ENCODE peak calls at places on chromosomes 5 and 9, in eight cellular contexts. One of them, this sample, is unnamed.

GRCh38 chr9:137406876-137407589 is 15.9 kb downstream of the EXD3 start:
- DNase-seq in colonic mucosa: peak
- DNase-seq in PC-3: peak
- DNase-seq in tibial nerve: no peak
- DNase-seq in choroid plexus epithelial cell: peak
- DNase-seq in astrocyte of the spinal cord: peak
- DNase-seq in astrocyte: peak
- DNase-seq in foreskin fibroblast: peak
- DNase-seq in this sample: peak

GRCh38 chr5:57889558-57889957 is 406.9 kb upstream of the ACTBL2 start:
- DNase-seq in colonic mucosa: no peak
- DNase-seq in PC-3: peak
- DNase-seq in tibial nerve: no peak
- DNase-seq in choroid plexus epithelial cell: peak
- DNase-seq in astrocyte of the spinal cord: peak
- DNase-seq in astrocyte: peak
- DNase-seq in foreskin fibroblast: peak
- DNase-seq in this sample: no peak

GRCh38 chr9:125889122-125889523 is 141.9 kb downstream of the PBX3 start:
- DNase-seq in colonic mucosa: peak
- DNase-seq in PC-3: no peak
- DNase-seq in tibial nerve: no peak
- DNase-seq in choroid plexus epithelial cell: no peak
- DNase-seq in astrocyte of the spinal cord: peak
- DNase-seq in astrocyte: peak
- DNase-seq in foreskin fibroblast: no peak
- DNase-seq in this sample: peak

GRCh38 chr5:148746826-148747535 is 79.4 kb upstream of the ADRB2 start:
- DNase-seq in colonic mucosa: no peak
- DNase-seq in PC-3: no peak
- DNase-seq in tibial nerve: no peak
- DNase-seq in choroid plexus epithelial cell: no peak
- DNase-seq in astrocyte of the spinal cord: no peak
- DNase-seq in astrocyte: peak
- DNase-seq in foreskin fibroblast: no peak
- DNase-seq in this sample: no peak

GRCh38 chr9:104743377-104743985 is 4.0 kb upstream of the NIPSNAP3A start:
- DNase-seq in colonic mucosa: no peak
- DNase-seq in PC-3: peak
- DNase-seq in tibial nerve: no peak
- DNase-seq in choroid plexus epithelial cell: peak
- DNase-seq in astrocyte of the spinal cord: peak
- DNase-seq in astrocyte: peak
- DNase-seq in foreskin fibroblast: peak
- DNase-seq in this sample: no peak

GRCh38 chr5:179801304-179802206 is 5.1 kb downstream of the MGAT4B start:
- DNase-seq in colonic mucosa: peak
- DNase-seq in PC-3: no peak
- DNase-seq in tibial nerve: peak
- DNase-seq in choroid plexus epithelial cell: peak
- DNase-seq in astrocyte of the spinal cord: peak
- DNase-seq in astrocyte: no peak
- DNase-seq in foreskin fibroblast: peak
- DNase-seq in this sample: peak

GRCh38 chr9:18490591-18491370 is 16.8 kb downstream of the ADAMTSL1 start:
- DNase-seq in colonic mucosa: no peak
- DNase-seq in PC-3: peak
- DNase-seq in tibial nerve: peak
- DNase-seq in choroid plexus epithelial cell: peak
- DNase-seq in astrocyte of the spinal cord: peak
- DNase-seq in astrocyte: peak
- DNase-seq in foreskin fibroblast: peak
- DNase-seq in this sample: no peak

GRCh38 chr9:87497604-87498045 is at the start of gene DAPK1:
- DNase-seq in colonic mucosa: peak
- DNase-seq in PC-3: no peak
- DNase-seq in tibial nerve: peak
- DNase-seq in choroid plexus epithelial cell: peak
- DNase-seq in astrocyte of the spinal cord: peak
- DNase-seq in astrocyte: peak
- DNase-seq in foreskin fibroblast: no peak
- DNase-seq in this sample: peak

GRCh38 chr9:83119873-83120272 is 56.9 kb upstream of the RASEF start:
- DNase-seq in colonic mucosa: no peak
- DNase-seq in PC-3: peak
- DNase-seq in tibial nerve: no peak
- DNase-seq in choroid plexus epithelial cell: peak
- DNase-seq in astrocyte of the spinal cord: no peak
- DNase-seq in astrocyte: no peak
- DNase-seq in foreskin fibroblast: no peak
- DNase-seq in this sample: no peak

GRCh38 chr5:124979174-124979573 is 232.7 kb upstream of the ZNF608 start:
- DNase-seq in colonic mucosa: no peak
- DNase-seq in PC-3: peak
- DNase-seq in tibial nerve: no peak
- DNase-seq in choroid plexus epithelial cell: no peak
- DNase-seq in astrocyte of the spinal cord: no peak
- DNase-seq in astrocyte: no peak
- DNase-seq in foreskin fibroblast: no peak
- DNase-seq in this sample: no peak

GRCh38 chr5:113249216-113249615 is 185.6 kb downstream of the TSSK1B start:
- DNase-seq in colonic mucosa: no peak
- DNase-seq in PC-3: no peak
- DNase-seq in tibial nerve: no peak
- DNase-seq in choroid plexus epithelial cell: peak
- DNase-seq in astrocyte of the spinal cord: peak
- DNase-seq in astrocyte: peak
- DNase-seq in foreskin fibroblast: peak
- DNase-seq in this sample: no peak

GRCh38 chr5:170832241-170832640 is 29.6 kb upstream of the RANBP17 start:
- DNase-seq in colonic mucosa: no peak
- DNase-seq in PC-3: no peak
- DNase-seq in tibial nerve: no peak
- DNase-seq in choroid plexus epithelial cell: no peak
- DNase-seq in astrocyte of the spinal cord: no peak
- DNase-seq in astrocyte: no peak
- DNase-seq in foreskin fibroblast: no peak
- DNase-seq in this sample: no peak

GRCh38 chr5:33650911-33651310 is 210.1 kb downstream of the TARS1 start:
- DNase-seq in colonic mucosa: no peak
- DNase-seq in PC-3: peak
- DNase-seq in tibial nerve: no peak
- DNase-seq in choroid plexus epithelial cell: peak
- DNase-seq in astrocyte of the spinal cord: peak
- DNase-seq in astrocyte: peak
- DNase-seq in foreskin fibroblast: peak
- DNase-seq in this sample: no peak

GRCh38 chr5:87360132-87360531 is 52.6 kb downstream of the CCNH start:
- DNase-seq in colonic mucosa: no peak
- DNase-seq in PC-3: no peak
- DNase-seq in tibial nerve: no peak
- DNase-seq in choroid plexus epithelial cell: no peak
- DNase-seq in astrocyte of the spinal cord: no peak
- DNase-seq in astrocyte: no peak
- DNase-seq in foreskin fibroblast: no peak
- DNase-seq in this sample: no peak

GRCh38 chr9:94839398-94839797 is 112.9 kb downstream of the AOPEP start:
- DNase-seq in colonic mucosa: no peak
- DNase-seq in PC-3: peak
- DNase-seq in tibial nerve: no peak
- DNase-seq in choroid plexus epithelial cell: no peak
- DNase-seq in astrocyte of the spinal cord: no peak
- DNase-seq in astrocyte: no peak
- DNase-seq in foreskin fibroblast: no peak
- DNase-seq in this sample: no peak

GRCh38 chr5:116573279-116573616 is 1.4 kb downstream of the SEMA6A start:
- DNase-seq in colonic mucosa: peak
- DNase-seq in PC-3: no peak
- DNase-seq in tibial nerve: no peak
- DNase-seq in choroid plexus epithelial cell: peak
- DNase-seq in astrocyte of the spinal cord: no peak
- DNase-seq in astrocyte: no peak
- DNase-seq in foreskin fibroblast: no peak
- DNase-seq in this sample: peak

GRCh38 chr5:175617447-175617846 is 40.4 kb upstream of the HRH2 start:
- DNase-seq in colonic mucosa: no peak
- DNase-seq in PC-3: no peak
- DNase-seq in tibial nerve: no peak
- DNase-seq in choroid plexus epithelial cell: no peak
- DNase-seq in astrocyte of the spinal cord: no peak
- DNase-seq in astrocyte: no peak
- DNase-seq in foreskin fibroblast: no peak
- DNase-seq in this sample: no peak

GRCh38 chr5:80198399-80198798 is 57.4 kb downstream of the SERINC5 start:
- DNase-seq in colonic mucosa: no peak
- DNase-seq in PC-3: no peak
- DNase-seq in tibial nerve: no peak
- DNase-seq in choroid plexus epithelial cell: no peak
- DNase-seq in astrocyte of the spinal cord: no peak
- DNase-seq in astrocyte: no peak
- DNase-seq in foreskin fibroblast: no peak
- DNase-seq in this sample: no peak

GRCh38 chr9:77846957-77847574 is 184.5 kb downstream of the GNAQ start:
- DNase-seq in colonic mucosa: no peak
- DNase-seq in PC-3: peak
- DNase-seq in tibial nerve: no peak
- DNase-seq in choroid plexus epithelial cell: peak
- DNase-seq in astrocyte of the spinal cord: peak
- DNase-seq in astrocyte: peak
- DNase-seq in foreskin fibroblast: no peak
- DNase-seq in this sample: no peak

GRCh38 chr5:154371687-154372086 is 74.1 kb upstream of the SAP30L start:
- DNase-seq in colonic mucosa: no peak
- DNase-seq in PC-3: no peak
- DNase-seq in tibial nerve: peak
- DNase-seq in choroid plexus epithelial cell: peak
- DNase-seq in astrocyte of the spinal cord: peak
- DNase-seq in astrocyte: peak
- DNase-seq in foreskin fibroblast: peak
- DNase-seq in this sample: no peak

GRCh38 chr9:36276840-36277239 is 18.6 kb upstream of the GNE start:
- DNase-seq in colonic mucosa: peak
- DNase-seq in PC-3: no peak
- DNase-seq in tibial nerve: no peak
- DNase-seq in choroid plexus epithelial cell: peak
- DNase-seq in astrocyte of the spinal cord: peak
- DNase-seq in astrocyte: peak
- DNase-seq in foreskin fibroblast: peak
- DNase-seq in this sample: no peak
- H3K4me3 ChIP-seq in colonic mucosa: peak
- H3K4me3 ChIP-seq in PC-3: no peak
- H3K4me3 ChIP-seq in tibial nerve: peak
- H3K4me3 ChIP-seq in choroid plexus epithelial cell: peak
- H3K4me3 ChIP-seq in astrocyte of the spinal cord: peak
- H3K4me3 ChIP-seq in astrocyte: peak
- H3K4me3 ChIP-seq in foreskin fibroblast: peak
- H3K4me3 ChIP-seq in this sample: no peak

DNA sequence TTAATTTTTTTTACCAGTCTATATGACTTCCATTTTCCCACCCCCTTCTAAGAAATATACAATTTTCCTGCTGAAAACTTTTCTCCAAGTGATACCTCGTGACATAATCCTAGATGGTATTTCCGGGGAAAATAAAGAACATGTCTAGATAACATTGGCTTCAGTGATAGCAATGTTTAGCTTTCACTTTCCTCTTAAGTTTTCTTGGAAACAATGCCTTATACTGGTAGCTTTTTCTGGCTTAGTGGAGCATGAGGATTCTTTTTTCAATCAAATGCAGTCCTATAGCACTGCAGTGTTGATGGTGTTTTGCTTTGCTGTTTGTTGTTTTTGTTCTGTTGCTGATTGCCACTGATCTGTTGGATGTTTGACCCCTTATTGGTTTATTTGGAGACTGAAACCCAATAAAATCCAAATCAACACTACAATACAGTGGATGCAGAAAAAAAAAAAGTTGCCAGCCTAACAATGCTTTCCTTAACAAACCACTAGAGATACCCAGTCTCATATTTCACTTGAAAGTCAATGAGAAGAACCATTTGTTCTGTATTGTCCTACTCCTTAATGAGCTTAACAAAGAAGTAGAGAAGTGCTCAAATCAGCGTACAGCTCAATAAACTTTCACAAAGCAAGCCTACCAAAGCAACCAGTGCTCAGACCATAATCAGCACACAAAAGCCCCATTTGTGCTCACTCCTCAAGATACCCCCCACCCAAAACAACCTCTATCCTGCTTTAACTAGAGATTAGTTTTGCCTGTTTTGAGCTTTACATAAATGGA is 74.2 kb upstream of the GRAMD2B start:
- DNase-seq in colonic mucosa: no peak
- DNase-seq in PC-3: no peak
- DNase-seq in tibial nerve: no peak
- DNase-seq in choroid plexus epithelial cell: peak
- DNase-seq in astrocyte of the spinal cord: no peak
- DNase-seq in astrocyte: peak
- DNase-seq in foreskin fibroblast: no peak
- DNase-seq in this sample: no peak
- H3K4me3 ChIP-seq in colonic mucosa: no peak
- H3K4me3 ChIP-seq in PC-3: no peak
- H3K4me3 ChIP-seq in tibial nerve: no peak
- H3K4me3 ChIP-seq in choroid plexus epithelial cell: no peak
- H3K4me3 ChIP-seq in astrocyte of the spinal cord: no peak
- H3K4me3 ChIP-seq in astrocyte: no peak
- H3K4me3 ChIP-seq in foreskin fibroblast: no peak
- H3K4me3 ChIP-seq in this sample: no peak

GRCh38 chr9:110918316-110919054 is 119.8 kb downstream of the LPAR1 start:
- DNase-seq in colonic mucosa: no peak
- DNase-seq in PC-3: peak
- DNase-seq in tibial nerve: no peak
- DNase-seq in choroid plexus epithelial cell: peak
- DNase-seq in astrocyte of the spinal cord: peak
- DNase-seq in astrocyte: peak
- DNase-seq in foreskin fibroblast: peak
- DNase-seq in this sample: no peak
- H3K4me3 ChIP-seq in colonic mucosa: no peak
- H3K4me3 ChIP-seq in PC-3: no peak
- H3K4me3 ChIP-seq in tibial nerve: no peak
- H3K4me3 ChIP-seq in choroid plexus epithelial cell: peak
- H3K4me3 ChIP-seq in astrocyte of the spinal cord: no peak
- H3K4me3 ChIP-seq in astrocyte: no peak
- H3K4me3 ChIP-seq in foreskin fibroblast: no peak
- H3K4me3 ChIP-seq in this sample: no peak

GRCh38 chr5:59330680-59331079 is 562.8 kb downstream of the PDE4D start:
- DNase-seq in colonic mucosa: no peak
- DNase-seq in PC-3: no peak
- DNase-seq in tibial nerve: no peak
- DNase-seq in choroid plexus epithelial cell: no peak
- DNase-seq in astrocyte of the spinal cord: no peak
- DNase-seq in astrocyte: no peak
- DNase-seq in foreskin fibroblast: no peak
- DNase-seq in this sample: no peak
- H3K4me3 ChIP-seq in colonic mucosa: no peak
- H3K4me3 ChIP-seq in PC-3: no peak
- H3K4me3 ChIP-seq in tibial nerve: no peak
- H3K4me3 ChIP-seq in choroid plexus epithelial cell: no peak
- H3K4me3 ChIP-seq in astrocyte of the spinal cord: no peak
- H3K4me3 ChIP-seq in astrocyte: no peak
- H3K4me3 ChIP-seq in foreskin fibroblast: no peak
- H3K4me3 ChIP-seq in this sample: no peak